ENCODE peak calls at places on chromosome 5, in nine cellular contexts. G, E, T, X, H, D, V, O and M are unnamed samples.

GRCh38 chr5:92907914-92908606 is 673.0 kb downstream of the NR2F1-AS1 start:
- DNase-seq in X (peak), O (no peak), V (no peak), G (no peak), H (no peak), E (no peak), D (no peak), T (peak), M (peak)

GRCh38 chr5:151448038-151448985 is 909 bp downstream of the SLC36A1 start:
- DNase-seq in V (peak), D (no peak), T (no peak), H (no peak), O (no peak), X (no peak), E (no peak), G (peak), M (peak)

GRCh38 chr5:68182534-68182933 is 33.0 kb upstream of the PIK3R1 start:
- DNase-seq in T (no peak), X (no peak), O (no peak), V (no peak), E (no peak), D (no peak), G (no peak), H (no peak), M (no peak)

GRCh38 chr5:83726912-83727311 is 6.3 kb upstream of the HAPLN1 start:
- DNase-seq in T (no peak), X (no peak), D (no peak), G (peak), V (no peak), H (no peak), O (no peak), E (no peak), M (no peak)

GRCh38 chr5:1245901-1246576 is 20.9 kb downstream of the SLC6A18 start:
- DNase-seq in X (no peak), O (no peak), H (no peak), T (no peak), G (no peak), D (no peak), V (no peak), E (no peak), M (no peak)

GRCh38 chr5:102762828-102763227 is 7.7 kb downstream of the PAM start:
- DNase-seq in H (no peak), X (no peak), G (no peak), V (no peak), T (no peak), O (no peak), E (no peak), D (no peak), M (peak)

GRCh38 chr5:112694853-112695709 is 42.6 kb upstream of the APC start:
- DNase-seq in X (peak), V (peak), G (no peak), T (peak), E (no peak), D (no peak), H (peak), O (no peak), M (no peak)

GRCh38 chr5:160187091-160187490 is 42.2 kb upstream of the FABP6 start:
- DNase-seq in T (no peak), X (no peak), V (no peak), G (no peak), D (no peak), E (no peak), O (no peak), H (no peak), M (no peak)

GRCh38 chr5:97162045-97162444 is 19.6 kb upstream of the LIX1 start:
- DNase-seq in X (no peak), H (peak), O (peak), E (peak), D (no peak), T (peak), G (peak), V (peak), M (peak)

GRCh38 chr5:10145922-10146321 is 103.8 kb downstream of the ATPSCKMT start:
- DNase-seq in E (no peak), V (peak), X (no peak), H (peak), T (peak), D (no peak), O (no peak), G (peak), M (peak)

GRCh38 chr5:147534172-147534951 is 24.5 kb upstream of the DPYSL3 start:
- DNase-seq in V (no peak), E (no peak), O (no peak), G (no peak), T (no peak), X (no peak), H (no peak), D (no peak), M (no peak)

GRCh38 chr5:68484307-68485068 is 268.9 kb downstream of the PIK3R1 start:
- DNase-seq in V (no peak), O (no peak), E (no peak), T (peak), D (no peak), X (peak), H (no peak), G (no peak), M (no peak)

GRCh38 chr5:16737173-16737572 is 120.4 kb upstream of the RETREG1 start:
- DNase-seq in X (no peak), G (no peak), D (no peak), O (no peak), H (no peak), V (no peak), E (no peak), T (no peak), M (no peak)

GRCh38 chr5:140800816-140801493 is at the start of gene PCDHA3:
- DNase-seq in V (no peak), G (no peak), H (no peak), X (peak), D (no peak), E (peak), O (no peak), T (no peak), M (no peak)

GRCh38 chr5:141747152-141747640 is 65.2 kb upstream of the ARAP3 start:
- DNase-seq in H (no peak), O (no peak), T (peak), X (no peak), G (peak), E (peak), D (peak), V (no peak), M (no peak)

GRCh38 chr5:127442085-127442484 is 75.4 kb upstream of the PRRC1 start:
- DNase-seq in O (no peak), V (peak), G (no peak), E (no peak), D (no peak), T (peak), X (no peak), H (peak), M (no peak)

GRCh38 chr5:68555891-68556689 is 340.5 kb downstream of the PIK3R1 start:
- DNase-seq in T (no peak), G (peak), O (no peak), V (no peak), D (no peak), E (no peak), H (no peak), X (no peak), M (no peak)

GRCh38 chr5:73115399-73116051 is 4.8 kb upstream of the TMEM171 start:
- DNase-seq in E (no peak), X (peak), G (peak), H (peak), O (no peak), V (no peak), T (peak), D (no peak), M (no peak)

GRCh38 chr5:135127604-135128240 is 93.7 kb upstream of the PITX1 start:
- DNase-seq in D (no peak), G (no peak), E (no peak), O (no peak), V (no peak), H (peak), T (peak), X (peak), M (peak)

GRCh38 chr5:159100022-159100927 is 559 bp upstream of the EBF1 start:
- DNase-seq in H (peak), D (peak), V (no peak), G (peak), X (peak), O (peak), T (peak), E (peak), M (peak)

GRCh38 chr5:43769576-43770352 is 166.8 kb downstream of the NNT start:
- DNase-seq in G (no peak), D (no peak), O (no peak), E (no peak), X (peak), V (no peak), H (no peak), T (peak), M (no peak)

GRCh38 chr5:10111575-10111974 is 138.1 kb downstream of the ATPSCKMT start:
- DNase-seq in D (no peak), O (no peak), T (peak), E (no peak), H (peak), V (peak), X (peak), G (no peak), M (peak)